ENCODE peak calls at places on chromosomes 12 and 14, in four cellular contexts. One of them, this sample, is unnamed.

GRCh38 chr12:113611652-113612051 is 140.0 kb upstream of the LHX5 start:
- DNase-seq in HCT116: no peak
- DNase-seq in Panc1: no peak
- DNase-seq in HepG2: no peak
- DNase-seq in this sample: no peak

GRCh38 chr12:67522222-67522621 is 126.3 kb upstream of the DYRK2 start:
- DNase-seq in HCT116: no peak
- DNase-seq in Panc1: no peak
- DNase-seq in HepG2: no peak
- DNase-seq in this sample: no peak

GRCh38 chr12:32070370-32070769 is 36.3 kb upstream of the BICD1 start:
- DNase-seq in HCT116: no peak
- DNase-seq in Panc1: no peak
- DNase-seq in HepG2: no peak
- DNase-seq in this sample: no peak

GRCh38 chr14:85572845-85573244 is 42.9 kb downstream of the FLRT2 start:
- DNase-seq in HCT116: no peak
- DNase-seq in Panc1: no peak
- DNase-seq in HepG2: no peak
- DNase-seq in this sample: no peak

GRCh38 chr12:130968611-130969010 is 14.9 kb downstream of the ADGRD1 start:
- DNase-seq in HCT116: no peak
- DNase-seq in Panc1: no peak
- DNase-seq in HepG2: no peak
- DNase-seq in this sample: no peak

GRCh38 chr12:19965196-19966038 is 402.9 kb upstream of the PDE3A start:
- DNase-seq in HCT116: no peak
- DNase-seq in Panc1: no peak
- DNase-seq in HepG2: no peak
- DNase-seq in this sample: no peak

GRCh38 chr12:23099104-23099503 is 474.1 kb downstream of the ETNK1 start:
- DNase-seq in HCT116: no peak
- DNase-seq in Panc1: no peak
- DNase-seq in HepG2: no peak
- DNase-seq in this sample: no peak

GRCh38 chr14:85958069-85958468 is 428.1 kb downstream of the FLRT2 start:
- DNase-seq in HCT116: no peak
- DNase-seq in Panc1: no peak
- DNase-seq in HepG2: no peak
- DNase-seq in this sample: no peak

GRCh38 chr12:52440821-52441319 is 6.7 kb upstream of the KRT75 start:
- DNase-seq in HCT116: peak
- DNase-seq in Panc1: no peak
- DNase-seq in HepG2: no peak
- DNase-seq in this sample: no peak

GRCh38 chr14:51310453-51311074 is 70.5 kb downstream of the TMX1 start:
- DNase-seq in HCT116: no peak
- DNase-seq in Panc1: no peak
- DNase-seq in HepG2: no peak
- DNase-seq in this sample: no peak

GRCh38 chr12:14612250-14612649 is 44.6 kb upstream of the PLBD1 start:
- DNase-seq in HCT116: no peak
- DNase-seq in Panc1: no peak
- DNase-seq in HepG2: no peak
- DNase-seq in this sample: no peak

GRCh38 chr14:92513204-92513965 is at the start of gene RIN3:
- DNase-seq in HCT116: no peak
- DNase-seq in Panc1: no peak
- DNase-seq in HepG2: peak
- DNase-seq in this sample: no peak

GRCh38 chr12:14111230-14111865 is 129.9 kb upstream of the GRIN2B start:
- DNase-seq in HCT116: peak
- DNase-seq in Panc1: peak
- DNase-seq in HepG2: peak
- DNase-seq in this sample: no peak

GRCh38 chr14:101077511-101078074 is 174.1 kb upstream of the RTL1 start:
- DNase-seq in HCT116: no peak
- DNase-seq in Panc1: no peak
- DNase-seq in HepG2: no peak
- DNase-seq in this sample: peak

GRCh38 chr14:63991833-63992232 is 139.0 kb downstream of the SYNE2 start:
- DNase-seq in HCT116: no peak
- DNase-seq in Panc1: no peak
- DNase-seq in HepG2: no peak
- DNase-seq in this sample: no peak

DNA sequence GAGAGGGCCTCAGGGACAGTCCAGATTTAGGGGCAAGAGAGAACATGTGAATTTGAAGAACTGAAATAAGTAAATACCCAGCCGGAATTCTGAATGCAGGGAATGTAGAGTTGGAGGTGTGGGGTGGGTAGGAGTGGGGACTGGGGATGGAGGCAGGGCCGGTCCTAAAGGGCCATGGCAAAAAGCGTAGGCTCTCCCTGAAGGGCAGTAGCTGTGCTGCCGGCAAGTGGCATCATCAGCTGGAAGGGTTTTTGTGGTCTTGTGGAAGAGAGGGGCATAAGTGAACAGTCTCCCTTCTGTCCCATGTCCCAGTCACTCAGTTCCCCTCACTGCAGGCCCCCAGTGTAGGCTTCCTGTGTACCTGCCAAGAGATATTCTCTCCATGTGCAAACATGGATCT is 104.6 kb downstream of the GCH1 start:
- DNase-seq in HCT116: no peak
- DNase-seq in Panc1: no peak
- DNase-seq in HepG2: no peak
- DNase-seq in this sample: no peak
- TF ChIP-seq TCF7L2 in HCT116: no peak
- TF ChIP-seq TCF7L2 in Panc1: no peak
- TF ChIP-seq TCF7L2 in HepG2: no peak
- TF ChIP-seq TCF7L2 in this sample: no peak

GRCh38 chr14:39988939-39989338 is 556.7 kb upstream of the FBXO33 start:
- DNase-seq in HCT116: peak
- DNase-seq in Panc1: peak
- DNase-seq in HepG2: peak
- DNase-seq in this sample: no peak
- TF ChIP-seq TCF7L2 in HCT116: no peak
- TF ChIP-seq TCF7L2 in Panc1: no peak
- TF ChIP-seq TCF7L2 in HepG2: no peak
- TF ChIP-seq TCF7L2 in this sample: no peak

GRCh38 chr14:78997811-78998210 is 827.6 kb downstream of the NRXN3 start:
- DNase-seq in HCT116: no peak
- DNase-seq in Panc1: no peak
- DNase-seq in HepG2: no peak
- DNase-seq in this sample: no peak
- TF ChIP-seq TCF7L2 in HCT116: no peak
- TF ChIP-seq TCF7L2 in Panc1: no peak
- TF ChIP-seq TCF7L2 in HepG2: no peak
- TF ChIP-seq TCF7L2 in this sample: no peak

DNA sequence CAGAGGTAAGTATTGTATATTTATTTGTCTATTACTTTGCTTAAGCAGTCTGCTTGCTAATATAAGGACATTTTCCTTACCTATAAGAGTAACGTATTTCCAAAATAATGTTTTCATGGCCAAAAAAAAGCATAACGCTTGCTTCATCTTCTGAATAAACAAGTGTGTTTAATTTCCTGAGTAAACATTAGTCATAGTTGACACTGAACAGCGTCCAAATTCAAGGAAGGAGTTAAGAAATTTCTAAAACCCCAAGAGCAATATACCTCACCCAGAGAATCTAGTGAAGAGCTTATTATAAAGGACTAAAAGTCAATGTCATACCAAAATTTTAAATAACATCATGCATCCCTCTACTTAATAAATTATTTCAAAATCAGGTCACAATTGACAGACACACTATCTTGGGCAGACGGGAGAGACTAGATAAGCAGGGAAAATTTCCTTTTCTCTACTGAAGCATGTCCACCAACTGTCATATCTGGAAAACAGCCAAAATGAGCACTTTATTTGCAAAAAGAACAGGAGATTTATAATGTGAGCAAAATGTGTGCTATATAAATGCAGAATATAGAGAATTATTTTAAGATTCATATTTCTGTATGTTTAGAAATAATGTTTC is 25.1 kb downstream of the ANKS1B start:
- DNase-seq in HCT116: no peak
- DNase-seq in Panc1: peak
- DNase-seq in HepG2: peak
- DNase-seq in this sample: no peak
- TF ChIP-seq TCF7L2 in HCT116: no peak
- TF ChIP-seq TCF7L2 in Panc1: no peak
- TF ChIP-seq TCF7L2 in HepG2: no peak
- TF ChIP-seq TCF7L2 in this sample: no peak

GRCh38 chr14:21894003-21894897 is 220.6 kb upstream of the OR4E1 start:
- DNase-seq in HCT116: no peak
- DNase-seq in Panc1: no peak
- DNase-seq in HepG2: no peak
- DNase-seq in this sample: no peak
- TF ChIP-seq TCF7L2 in HCT116: no peak
- TF ChIP-seq TCF7L2 in Panc1: no peak
- TF ChIP-seq TCF7L2 in HepG2: no peak
- TF ChIP-seq TCF7L2 in this sample: no peak

GRCh38 chr12:78470354-78471195 is 394.0 kb upstream of the SYT1 start:
- DNase-seq in HCT116: peak
- DNase-seq in Panc1: peak
- DNase-seq in HepG2: peak
- DNase-seq in this sample: no peak
- TF ChIP-seq TCF7L2 in HCT116: no peak
- TF ChIP-seq TCF7L2 in Panc1: no peak
- TF ChIP-seq TCF7L2 in HepG2: no peak
- TF ChIP-seq TCF7L2 in this sample: no peak

GRCh38 chr12:49963976-49964815 is 2.5 kb downstream of the AQP5 start:
- DNase-seq in HCT116: no peak
- DNase-seq in Panc1: no peak
- DNase-seq in HepG2: no peak
- DNase-seq in this sample: no peak

GRCh38 chr12:49961993-49962764 is 507 bp downstream of the AQP5 start:
- DNase-seq in HCT116: no peak
- DNase-seq in Panc1: no peak
- DNase-seq in HepG2: no peak
- DNase-seq in this sample: no peak

GRCh38 chr12:49961111-49961922 is at the start of gene AQP5:
- DNase-seq in HCT116: no peak
- DNase-seq in Panc1: no peak
- DNase-seq in HepG2: no peak
- DNase-seq in this sample: no peak

GRCh38 chr12:49964849-49965624 is 3.4 kb downstream of the AQP5 start:
- DNase-seq in HCT116: no peak
- DNase-seq in Panc1: no peak
- DNase-seq in HepG2: no peak
- DNase-seq in this sample: no peak

GRCh38 chr12:49962861-49963765 is 1.4 kb downstream of the AQP5 start:
- DNase-seq in HCT116: peak
- DNase-seq in Panc1: no peak
- DNase-seq in HepG2: no peak
- DNase-seq in this sample: no peak
- TF ChIP-seq TCF7L2 in HCT116: no peak
- TF ChIP-seq TCF7L2 in Panc1: no peak
- TF ChIP-seq TCF7L2 in HepG2: no peak
- TF ChIP-seq TCF7L2 in this sample: no peak

DNA sequence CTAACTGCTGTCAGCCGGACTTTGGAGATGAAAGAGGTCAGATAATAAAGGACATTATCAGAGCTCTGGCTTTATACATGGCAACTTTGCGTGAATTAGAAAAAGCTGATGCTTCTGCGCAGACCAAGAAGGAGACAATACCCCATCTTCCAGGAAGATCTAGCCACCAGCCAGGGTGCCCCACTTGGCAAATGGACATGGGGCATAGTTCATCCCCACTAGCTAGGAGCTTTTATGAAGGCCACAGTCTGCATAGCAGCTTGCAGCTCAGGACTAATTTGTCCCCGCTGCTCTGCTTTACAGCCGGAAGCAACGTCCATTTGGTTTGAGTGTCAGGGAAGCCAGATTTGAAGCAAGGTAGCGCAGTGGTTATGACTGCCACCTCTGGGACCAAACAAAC is 101.0 kb downstream of the TMEM132C start:
- DNase-seq in HCT116: no peak
- DNase-seq in Panc1: no peak
- DNase-seq in HepG2: no peak
- DNase-seq in this sample: no peak
- TF ChIP-seq TCF7L2 in HCT116: no peak
- TF ChIP-seq TCF7L2 in Panc1: no peak
- TF ChIP-seq TCF7L2 in HepG2: no peak
- TF ChIP-seq TCF7L2 in this sample: no peak